ENCODE peak calls at places on chromosomes 12 and 14, in seven cellular contexts. I is NCI-H510A treated with DMSO at 0.1 percent for 48 hours; N is stimulated activated CD8-positive, alpha-beta memory T cell treated with anti-CD3 and anti-CD28 coated beads, Interleukin-4, amount 100 ng/mL, for 24 hours; W is T-helper 9 cell; S is ACHN; P is M059J; Z is amniotic epithelial cell. T is an unnamed sample.
A peak's percentile ranks its signal among the peaks of the same experiment; 100 is the strongest.

GRCh38 chr14:86057018-86057667 is 527.2 kb downstream of the FLRT2 start:
- DNase-seq in I (peak; percentile 32), W (peak; percentile 3), N (peak; percentile 1), P (no peak), Z (peak; percentile 37), S (peak; percentile 38), T (no peak)

GRCh38 chr12:131002271-131002670 is 48.6 kb downstream of the ADGRD1 start:
- DNase-seq in W (no peak), P (no peak), N (no peak), Z (no peak), I (no peak), S (no peak), T (no peak)

GRCh38 chr14:59507063-59507751 is 22.9 kb downstream of the JKAMP start:
- DNase-seq in Z (peak; percentile 54), P (peak; percentile 58), I (peak; percentile 71), N (peak; percentile 22), W (peak; percentile 25), S (peak; percentile 60), T (no peak)

GRCh38 chr12:124625867-124626675 is 58.7 kb upstream of the NCOR2 start:
- DNase-seq in P (peak; percentile 82), Z (peak; percentile 75), W (no peak), N (no peak), I (no peak), S (peak; percentile 68), T (peak; percentile 91)

GRCh38 chr12:121525411-121525810 is 55.4 kb downstream of the KDM2B start:
- DNase-seq in Z (no peak), N (no peak), W (no peak), I (no peak), S (no peak), P (no peak), T (no peak)

GRCh38 chr14:75689012-75689411 is 28.0 kb downstream of the TTLL5 start:
- DNase-seq in I (no peak), W (no peak), N (no peak), S (no peak), Z (peak; percentile 47), P (no peak), T (no peak)

GRCh38 chr12:104480826-104481457 is 24.2 kb downstream of the CHST11 start:
- DNase-seq in W (no peak), Z (peak; percentile 48), I (no peak), P (peak; percentile 85), S (no peak), N (no peak), T (peak; percentile 36)

GRCh38 chr12:57240069-57240921 is 10.7 kb downstream of the STAC3 start:
- DNase-seq in P (peak; percentile 36), S (peak; percentile 65), W (peak; percentile 58), N (peak; percentile 52), Z (no peak), I (peak; percentile 73), T (peak; percentile 88)

GRCh38 chr12:120971299-120972180 is 6.8 kb upstream of the HNF1A start:
- DNase-seq in Z (peak; percentile 74), S (peak; percentile 79), P (peak; percentile 62), N (no peak), I (peak; percentile 74), W (no peak), T (no peak)

GRCh38 chr14:23638414-23639047 is 2.4 kb downstream of the DHRS2 start:
- DNase-seq in I (no peak), Z (no peak), P (peak; percentile 74), W (no peak), N (no peak), S (no peak), T (no peak)

GRCh38 chr12:28184378-28184777 is 5.9 kb upstream of the CCDC91 start:
- DNase-seq in Z (no peak), I (no peak), W (no peak), S (no peak), P (no peak), N (no peak), T (no peak)

GRCh38 chr12:51963477-51963876 is 12.0 kb downstream of the ACVR1B start:
- DNase-seq in N (no peak), W (no peak), I (no peak), Z (no peak), S (no peak), P (no peak), T (no peak)

GRCh38 chr12:97711392-97711791 is 248.8 kb downstream of the RMST start:
- DNase-seq in N (no peak), I (no peak), S (no peak), Z (no peak), P (no peak), W (no peak), T (no peak)

GRCh38 chr12:4579305-4580097 is 17.5 kb downstream of the DYRK4 start:
- DNase-seq in N (no peak), S (peak; percentile 16), I (no peak), W (no peak), P (peak; percentile 8), Z (peak; percentile 12), T (no peak)

GRCh38 chr12:6953417-6954315 is 2.5 kb downstream of the PTPN6 start:
- DNase-seq in Z (no peak), I (no peak), W (peak; percentile 66), P (peak; percentile 36), S (no peak), N (peak; percentile 83), T (peak; percentile 90)

GRCh38 chr12:104933778-104934177 is 24.3 kb downstream of the SLC41A2 start:
- DNase-seq in Z (no peak), W (no peak), N (no peak), I (no peak), P (no peak), S (no peak), T (no peak)

GRCh38 chr14:74838141-74838540 is 37.8 kb downstream of the PROX2 start:
- DNase-seq in N (no peak), S (peak; percentile 25), I (no peak), W (no peak), Z (no peak), P (no peak), T (no peak)

GRCh38 chr12:52389313-52390207 is 4.1 kb upstream of the KRT84 start:
- DNase-seq in P (no peak), S (no peak), N (no peak), W (no peak), Z (peak; percentile 71), I (no peak), T (no peak)

GRCh38 chr12:46043972-46044520 is 53.7 kb upstream of the SCAF11 start:
- DNase-seq in W (no peak), P (no peak), I (no peak), N (no peak), S (no peak), Z (no peak), T (no peak)

GRCh38 chr12:10021342-10021741 is 9.1 kb upstream of the CLEC9A start:
- DNase-seq in S (no peak), N (no peak), P (no peak), I (no peak), W (no peak), Z (no peak), T (no peak)

GRCh38 chr14:22190411-22191191 is 398.4 kb downstream of the DAD1 start:
- DNase-seq in N (no peak), P (peak; percentile 37), I (no peak), Z (peak; percentile 77), S (peak; percentile 11), W (no peak), T (no peak)

GRCh38 chr12:60123443-60124000 is 527.7 kb downstream of the SLC16A7 start:
- DNase-seq in I (no peak), N (no peak), P (peak; percentile 47), W (no peak), S (no peak), Z (peak; percentile 7), T (no peak)

GRCh38 chr12:42130670-42131402 is 13.8 kb downstream of the GXYLT1 start:
- DNase-seq in Z (peak; percentile 62), N (no peak), I (no peak), S (peak; percentile 41), P (peak; percentile 77), W (no peak), T (no peak)

GRCh38 chr14:75214558-75214957 is 38.1 kb upstream of the TMED10 start:
- DNase-seq in S (no peak), I (no peak), P (no peak), N (no peak), Z (no peak), W (no peak), T (no peak)

GRCh38 chr12:6330192-6330591 is 11.7 kb downstream of the TNFRSF1A start:
- DNase-seq in N (no peak), I (no peak), W (no peak), P (no peak), S (no peak), Z (no peak), T (no peak)